ENCODE peak calls at places on chromosomes 5 and 9, in seven cellular contexts. X is body of pancreas, O is cardiac muscle cell, S is AG10803, E is esophagus squamous epithelium, W is mesothelial cell of epicardium, F is right atrium auricular region. Z is an unnamed sample.

GRCh38 chr5:138569759-138570158 is 5.4 kb downstream of the HSPA9 start:
- DNase-seq in S (no peak), O (no peak), W (no peak), E (no peak), X (no peak), F (no peak), Z (no peak)

GRCh38 chr5:94884294-94884693 is 265.8 kb downstream of the SLF1 start:
- DNase-seq in W (no peak), X (no peak), O (peak; percentile 9), E (no peak), F (no peak), S (no peak), Z (peak; percentile 43)

GRCh38 chr9:95143591-95144561 is 173.6 kb downstream of the FANCC start:
- DNase-seq in O (peak; percentile 92), X (peak; percentile 60), F (peak; percentile 94), W (no peak), E (no peak), S (peak; percentile 99), Z (no peak)

GRCh38 chr9:30036558-30036957 is 2347.9 kb upstream of the ACO1 start:
- DNase-seq in W (no peak), F (no peak), E (no peak), O (no peak), S (no peak), X (no peak), Z (no peak)

GRCh38 chr9:114339130-114339908 is 9.7 kb downstream of the ORM2 start:
- DNase-seq in S (peak; percentile 44), F (no peak), X (no peak), E (no peak), W (no peak), O (peak; percentile 70), Z (peak; percentile 48)

GRCh38 chr5:11564716-11565115 is 339.5 kb downstream of the CTNND2 start:
- DNase-seq in W (no peak), O (no peak), X (no peak), S (no peak), F (no peak), E (no peak), Z (no peak)

GRCh38 chr5:154038241-154038603 is 488 bp downstream of the FAM114A2 start:
- DNase-seq in W (no peak), S (no peak), O (no peak), X (peak; percentile 16), F (no peak), E (no peak), Z (no peak)

GRCh38 chr5:88150747-88151146 is 117.9 kb downstream of the TMEM161B start:
- DNase-seq in W (no peak), E (no peak), S (no peak), O (no peak), F (no peak), X (no peak), Z (no peak)

DNA sequence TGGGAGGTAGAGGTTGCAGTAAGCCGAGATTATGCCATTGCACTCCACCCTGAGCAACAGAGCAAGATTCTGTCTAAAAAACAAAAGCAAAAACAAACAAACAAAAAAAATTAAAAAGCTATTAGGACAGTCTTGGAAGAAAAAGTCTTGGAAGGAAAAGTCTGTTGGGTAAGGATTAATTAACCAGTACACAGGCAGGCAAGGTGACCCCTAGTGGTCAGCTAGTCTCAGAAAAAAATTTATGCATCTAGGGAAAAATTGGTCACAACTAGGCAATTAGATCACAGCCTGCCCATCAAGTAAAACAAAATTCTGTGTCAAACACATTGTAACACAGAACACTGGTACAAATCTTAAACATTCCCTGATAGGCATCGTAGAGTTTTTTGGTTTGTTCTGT is 6.7 kb upstream of the ANKRD18B start:
- DNase-seq in W (no peak), X (peak; percentile 42), O (peak; percentile 66), S (peak; percentile 52), F (no peak), E (no peak), Z (no peak)
- TF ChIP-seq CTCF in W (peak; percentile 53), X (peak; percentile 57), O (peak; percentile 66), S (peak; percentile 60), F (peak; percentile 66), E (no peak), Z (peak; percentile 71)

GRCh38 chr5:65101706-65102105 is 333.0 kb downstream of the CWC27 start:
- DNase-seq in F (no peak), S (no peak), X (no peak), O (peak; percentile 42), E (no peak), W (no peak), Z (no peak)

GRCh38 chr5:65103674-65104035 is 334.9 kb downstream of the CWC27 start:
- DNase-seq in S (peak; percentile 14), X (no peak), O (no peak), W (no peak), E (no peak), F (no peak), Z (no peak)

GRCh38 chr5:65104831-65105230 is 336.1 kb downstream of the CWC27 start:
- DNase-seq in X (no peak), E (no peak), O (no peak), W (no peak), S (no peak), F (no peak), Z (no peak)

GRCh38 chr5:65102501-65102825 is 333.7 kb downstream of the CWC27 start:
- DNase-seq in W (no peak), F (no peak), O (no peak), X (no peak), E (no peak), S (no peak), Z (no peak)

DNA sequence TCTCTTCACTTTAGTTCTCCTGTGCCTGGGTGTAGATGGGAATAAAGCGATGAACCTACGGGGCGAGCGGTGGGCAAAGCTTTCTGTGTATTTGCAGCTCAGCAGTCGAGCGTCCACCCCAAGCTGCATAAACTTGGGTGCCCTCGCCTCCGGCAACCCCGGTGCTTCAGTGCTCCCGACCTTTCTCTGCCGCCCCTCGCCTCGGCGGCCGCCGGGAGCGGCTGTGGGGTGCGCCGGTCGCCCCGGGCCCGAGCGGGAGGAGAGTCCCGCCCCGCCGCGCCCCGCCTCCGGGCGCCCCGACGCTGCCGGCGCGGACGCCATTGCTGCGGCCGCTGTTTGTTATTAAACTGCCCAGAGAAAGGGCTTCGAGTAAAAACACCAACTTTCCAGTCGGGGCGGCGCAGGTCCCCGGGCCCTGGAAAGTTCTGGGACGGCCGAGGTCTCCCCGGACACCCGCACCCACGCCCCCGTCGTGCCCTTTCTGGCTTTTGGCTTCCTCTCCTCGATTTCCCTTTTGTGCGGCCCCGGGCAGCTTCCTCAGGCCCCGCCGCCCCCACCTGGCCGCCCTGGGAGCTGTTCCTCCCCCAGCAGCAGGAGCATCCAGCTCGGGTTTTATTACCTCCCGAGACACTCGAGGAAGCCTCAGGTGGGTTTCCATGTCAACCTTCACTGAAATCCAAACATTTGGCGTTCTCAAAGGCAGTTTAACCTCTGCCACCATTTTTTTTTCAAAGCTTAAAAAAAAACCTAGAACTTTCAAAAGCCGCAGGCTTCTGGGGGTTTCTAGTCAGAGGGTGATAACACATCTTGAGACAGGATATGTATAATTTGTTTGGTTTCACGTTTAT is 334.3 kb downstream of the CWC27 start:
- DNase-seq in W (no peak), E (peak; percentile 4), O (peak; percentile 77), S (peak; percentile 50), X (peak; percentile 65), F (no peak), Z (no peak)
- TF ChIP-seq CTCF in W (no peak), E (no peak), O (peak; percentile 28), S (peak; percentile 15), X (no peak), F (peak; percentile 70), Z (no peak)

DNA sequence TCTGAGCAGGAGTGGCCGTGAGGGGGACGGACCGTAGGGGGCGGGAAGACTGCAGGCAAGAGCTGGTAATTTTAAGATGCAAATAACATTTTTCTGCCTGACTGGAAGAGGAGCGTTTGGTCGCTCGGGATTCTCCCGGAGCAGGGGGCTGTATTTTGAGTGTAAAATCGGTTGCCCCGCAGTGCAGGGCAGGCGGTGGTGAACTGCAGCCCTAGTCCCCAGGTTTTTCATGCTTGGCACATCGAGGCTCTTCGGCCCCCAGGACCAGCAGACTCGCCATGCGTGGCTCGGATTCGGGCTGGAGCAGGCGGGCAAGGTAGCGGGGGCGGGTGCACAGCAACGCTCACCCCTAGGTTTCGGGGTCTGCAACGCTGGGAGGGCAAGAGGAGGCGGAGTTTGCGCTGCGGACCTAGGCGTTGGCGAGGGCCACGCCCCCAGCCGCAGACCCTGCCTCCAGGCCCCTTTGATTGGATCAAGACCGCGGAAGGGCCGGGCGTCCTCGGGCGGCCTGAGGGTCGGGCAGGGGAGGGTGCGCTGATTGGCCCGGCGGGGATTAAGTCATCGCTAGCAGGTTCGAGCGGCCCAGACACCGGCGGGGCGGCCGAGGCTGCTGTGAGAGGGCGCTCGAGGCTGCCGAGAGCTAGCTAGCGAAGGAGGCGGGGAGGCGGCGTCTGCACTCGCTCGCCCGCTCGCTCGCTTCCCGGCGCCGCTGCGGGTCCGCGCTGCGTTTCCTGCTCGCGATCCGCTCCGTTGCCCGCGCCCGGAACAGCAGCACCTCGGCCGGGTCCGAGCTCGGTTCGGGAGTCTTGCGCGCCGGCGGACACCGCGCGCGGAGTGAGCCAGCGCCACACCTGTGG is at the start of gene ARHGAP26:
- DNase-seq in X (peak; percentile 98), E (peak; percentile 85), W (peak; percentile 92), O (peak; percentile 98), S (peak; percentile 94), F (peak; percentile 99), Z (peak; percentile 92)
- TF ChIP-seq CTCF in X (peak; percentile 25), E (peak; percentile 27), W (no peak), O (peak; percentile 41), S (peak; percentile 20), F (peak; percentile 32), Z (no peak)

GRCh38 chr5:109374625-109375024 is 35.1 kb downstream of the PJA2 start:
- DNase-seq in S (peak; percentile 14), O (peak; percentile 12), X (no peak), F (no peak), E (no peak), W (no peak), Z (no peak)
- TF ChIP-seq CTCF in S (no peak), O (no peak), X (no peak), F (no peak), E (no peak), W (no peak), Z (no peak)

DNA sequence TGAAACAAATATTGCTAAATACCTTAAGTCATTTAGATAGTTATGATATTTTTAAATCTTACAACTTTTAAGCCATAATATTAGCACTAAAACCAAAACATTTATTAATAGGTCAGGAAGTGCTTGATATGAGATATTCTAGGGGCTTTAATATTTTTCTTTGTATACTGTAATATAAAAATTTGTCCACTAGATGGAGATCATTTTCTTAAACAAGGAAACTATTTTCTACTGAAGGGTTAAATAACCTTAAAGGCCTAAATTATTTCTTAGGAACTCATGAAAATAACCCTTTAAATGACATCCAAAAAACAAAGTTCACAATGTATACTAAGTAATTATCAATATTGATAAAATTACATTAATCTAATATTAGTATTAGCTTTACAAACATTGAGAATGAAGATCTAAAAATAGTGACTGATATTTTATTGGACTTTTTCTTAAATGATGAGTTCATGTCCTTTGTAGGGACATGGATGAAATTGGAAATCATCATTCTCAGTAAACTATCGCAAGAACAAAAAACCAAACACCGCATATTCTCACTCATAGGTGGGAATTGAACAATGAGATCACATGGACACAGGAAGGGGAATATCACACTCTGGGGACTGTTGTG is 635.7 kb downstream of the RAB3C start:
- DNase-seq in O (peak; percentile 30), S (peak; percentile 4), X (no peak), W (no peak), E (no peak), F (no peak), Z (no peak)
- TF ChIP-seq CTCF in O (peak; percentile 33), S (peak; percentile 48), X (peak; percentile 55), W (peak; percentile 82), E (no peak), F (peak; percentile 57), Z (peak; percentile 70)

GRCh38 chr9:1604942-1605560 is 410.1 kb upstream of the SMARCA2 start:
- DNase-seq in W (no peak), F (no peak), X (no peak), E (no peak), O (peak; percentile 62), S (peak; percentile 18), Z (no peak)
- TF ChIP-seq CTCF in W (peak; percentile 39), F (peak; percentile 58), X (peak; percentile 34), E (peak; percentile 31), O (peak; percentile 63), S (peak; percentile 65), Z (peak; percentile 73)